ENCODE peak calls at places on chromosomes 7 and 10, in nine cellular contexts. F is ovary, S is astrocyte of the spinal cord, X is colonic mucosa, J is ascending aorta, Q is lung, Z is GM12865, M is suprapubic skin, G is BJ. E is an unnamed sample.

GRCh38 chr10:43965033-43965917 is 316.6 kb upstream of the ZNF32 start:
- DNase-seq in X (no peak), G (peak; percentile 22), M (no peak), Q (peak; percentile 22), Z (peak; percentile 54), S (peak; percentile 51), J (peak; percentile 72), F (no peak), E (no peak)

GRCh38 chr10:56633876-56634452 is 272.9 kb upstream of the ZWINT start:
- DNase-seq in X (no peak), S (no peak), Q (no peak), Z (peak; percentile 67), G (no peak), J (no peak), M (no peak), F (no peak), E (no peak)

GRCh38 chr7:54839538-54840213 is 80.7 kb upstream of the SEC61G start:
- DNase-seq in Z (peak; percentile 22), S (peak; percentile 37), M (peak; percentile 86), G (no peak), Q (peak; percentile 75), J (peak; percentile 84), F (peak; percentile 36), X (peak; percentile 54), E (no peak)

GRCh38 chr7:30280631-30281030 is 3.8 kb upstream of the ZNRF2 start:
- DNase-seq in F (no peak), M (no peak), G (no peak), Z (no peak), S (no peak), J (no peak), Q (no peak), X (no peak), E (no peak)

GRCh38 chr10:92354587-92354986 is 63.6 kb downstream of the MARCHF5 start:
- DNase-seq in Z (no peak), S (no peak), F (no peak), Q (no peak), M (no peak), J (no peak), G (no peak), X (no peak), E (no peak)

GRCh38 chr10:71737356-71738172 is 18.0 kb upstream of the C10orf105 start:
- DNase-seq in G (peak; percentile 92), X (peak; percentile 27), Q (no peak), S (no peak), Z (no peak), M (no peak), F (no peak), J (no peak), E (peak; percentile 35)

GRCh38 chr10:101595591-101596433 is 7.7 kb downstream of the DPCD start:
- DNase-seq in G (no peak), Z (no peak), F (no peak), Q (no peak), J (no peak), M (no peak), S (no peak), X (no peak), E (no peak)

GRCh38 chr7:23530901-23531793 is 634 bp downstream of the TRA2A start:
- DNase-seq in G (no peak), S (peak; percentile 68), X (peak; percentile 65), J (peak; percentile 75), F (peak; percentile 72), M (peak; percentile 73), Z (peak; percentile 77), Q (peak; percentile 61), E (peak; percentile 54)

GRCh38 chr10:102451105-102451969 is at the start of gene C10orf95:
- DNase-seq in X (peak; percentile 83), Z (peak; percentile 10), Q (peak; percentile 57), S (no peak), F (peak; percentile 61), J (no peak), G (no peak), M (no peak), E (no peak)

GRCh38 chr10:124589491-124590006 is 127.9 kb downstream of the LHPP start:
- DNase-seq in S (peak; percentile 38), J (no peak), Z (no peak), Q (no peak), M (no peak), G (no peak), F (peak; percentile 84), X (no peak), E (no peak)

GRCh38 chr10:86520871-86521619 is 547 bp downstream of the WAPL start:
- DNase-seq in X (peak; percentile 79), F (peak; percentile 53), G (no peak), S (peak; percentile 55), J (peak; percentile 72), M (peak; percentile 85), Z (peak; percentile 64), Q (peak; percentile 62), E (peak; percentile 51)

DNA sequence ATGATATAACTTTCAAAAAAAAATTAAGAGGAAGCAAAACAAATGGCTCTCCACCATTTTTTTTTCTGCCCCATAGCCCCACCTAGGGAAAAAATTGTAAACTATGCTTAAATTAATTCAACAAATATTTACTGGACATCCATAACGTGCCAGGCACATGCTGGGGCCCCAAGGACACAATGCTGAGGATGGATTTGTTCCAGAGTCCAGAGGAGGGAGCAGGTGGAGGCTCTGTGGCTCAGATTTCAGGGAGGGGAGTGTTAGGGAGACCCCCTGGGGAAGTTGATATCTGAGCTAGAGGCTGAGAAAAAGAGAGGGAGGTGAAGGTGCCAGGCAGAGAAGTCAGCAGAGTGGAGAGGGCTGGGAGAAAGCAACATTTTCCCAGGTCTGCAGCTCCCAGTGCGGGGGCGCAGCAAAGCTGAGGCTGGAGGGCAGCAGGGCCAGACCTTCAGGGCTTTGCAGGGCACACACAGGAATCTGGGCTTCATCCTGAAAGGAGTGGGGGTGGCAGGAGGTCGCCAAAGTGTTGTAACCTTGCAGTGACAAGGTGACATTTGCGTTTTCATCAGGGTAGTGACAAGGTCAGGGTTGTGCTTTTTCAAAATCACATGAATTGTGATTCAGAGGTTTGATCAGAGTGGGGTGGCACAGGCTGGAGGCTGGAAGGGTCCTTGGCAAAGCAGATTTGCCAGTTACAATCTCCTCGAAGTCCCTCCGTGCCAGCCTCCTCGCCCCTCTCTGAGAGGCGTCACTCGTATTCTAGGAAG is 261.6 kb downstream of the WDR11 start:
- DNase-seq in Q (no peak), G (no peak), S (no peak), Z (no peak), M (no peak), J (no peak), F (no peak), X (no peak), E (no peak)
- TF ChIP-seq CTCF in Q (no peak), G (no peak), S (no peak), Z (no peak), M (no peak), J (no peak), F (no peak), X (no peak), E (no peak)

DNA sequence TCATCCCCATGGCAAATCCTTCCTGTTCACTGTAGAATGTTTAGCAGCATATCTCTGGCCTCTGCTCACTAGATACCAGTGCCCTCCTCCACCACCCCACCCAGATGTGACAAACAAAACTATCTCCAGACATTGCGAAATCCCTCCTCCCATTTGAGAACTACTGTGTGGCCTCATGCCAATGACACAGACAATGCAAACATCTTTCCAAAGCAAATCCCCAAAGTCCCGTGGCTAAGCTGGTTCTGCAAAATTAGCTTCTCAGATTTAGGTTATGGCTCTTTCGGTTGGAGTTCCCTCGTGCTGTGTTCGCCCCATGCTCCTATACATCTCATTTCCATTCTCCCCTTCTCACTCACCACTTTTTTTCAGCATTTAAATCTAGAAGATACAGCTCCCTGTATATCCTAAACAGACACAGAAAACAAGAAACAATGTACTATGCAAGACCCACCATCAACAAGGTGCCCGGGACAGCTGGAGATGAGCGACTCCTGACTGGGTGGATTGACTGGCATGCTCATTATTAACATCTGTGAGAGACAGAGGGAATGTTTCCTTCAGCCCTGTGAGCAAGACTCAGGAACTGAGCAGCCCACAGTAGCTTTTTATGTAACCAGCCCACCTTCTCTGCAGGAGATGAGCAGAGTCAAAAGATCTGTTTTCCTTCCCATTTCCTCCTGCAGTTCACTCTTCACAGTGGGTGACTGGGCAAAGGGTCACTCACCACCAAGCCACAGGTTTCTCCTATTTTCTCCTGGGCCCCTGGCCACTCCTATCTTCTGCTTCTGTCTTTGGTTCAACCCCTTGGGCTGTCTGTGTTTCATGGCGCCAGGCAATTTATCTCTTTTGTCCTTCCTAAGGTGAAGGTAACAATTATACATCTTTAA is 225.7 kb upstream of the AOAH start:
- DNase-seq in F (no peak), S (no peak), Q (peak; percentile 34), M (no peak), Z (no peak), X (peak; percentile 50), J (no peak), G (no peak), E (peak; percentile 76)
- TF ChIP-seq CTCF in F (no peak), S (no peak), Q (no peak), M (no peak), Z (no peak), X (no peak), J (no peak), G (no peak), E (no peak)

GRCh38 chr10:100535338-100535714 is 417 bp upstream of the HIF1AN start:
- DNase-seq in G (no peak), Z (no peak), M (no peak), F (no peak), J (no peak), Q (no peak), S (no peak), X (no peak), E (no peak)

GRCh38 chr10:100534726-100535125 is 1.0 kb upstream of the HIF1AN start:
- DNase-seq in G (no peak), M (no peak), S (no peak), X (no peak), J (no peak), Q (no peak), F (no peak), Z (no peak), E (no peak)

GRCh38 chr10:100537475-100537874 is 1.7 kb downstream of the HIF1AN start:
- DNase-seq in M (no peak), G (no peak), Q (no peak), S (no peak), Z (no peak), X (no peak), F (no peak), J (no peak), E (no peak)

GRCh38 chr10:100531761-100532160 is 2.1 kb upstream of the NDUFB8 start:
- DNase-seq in F (no peak), X (no peak), Z (peak; percentile 58), S (no peak), J (no peak), M (no peak), Q (no peak), G (no peak), E (no peak)

GRCh38 chr10:100535715-100536353 is at the start of gene HIF1AN:
- DNase-seq in Z (peak; percentile 97), X (peak; percentile 90), M (peak; percentile 95), F (peak; percentile 85), Q (peak; percentile 90), G (peak; percentile 54), J (peak; percentile 95), S (peak; percentile 96), E (peak; percentile 89)
- TF ChIP-seq CTCF in Z (peak; percentile 94), X (peak; percentile 91), M (peak; percentile 96), F (peak; percentile 83), Q (peak; percentile 82), G (peak; percentile 98), J (peak; percentile 67), S (peak; percentile 99), E (peak; percentile 84)

DNA sequence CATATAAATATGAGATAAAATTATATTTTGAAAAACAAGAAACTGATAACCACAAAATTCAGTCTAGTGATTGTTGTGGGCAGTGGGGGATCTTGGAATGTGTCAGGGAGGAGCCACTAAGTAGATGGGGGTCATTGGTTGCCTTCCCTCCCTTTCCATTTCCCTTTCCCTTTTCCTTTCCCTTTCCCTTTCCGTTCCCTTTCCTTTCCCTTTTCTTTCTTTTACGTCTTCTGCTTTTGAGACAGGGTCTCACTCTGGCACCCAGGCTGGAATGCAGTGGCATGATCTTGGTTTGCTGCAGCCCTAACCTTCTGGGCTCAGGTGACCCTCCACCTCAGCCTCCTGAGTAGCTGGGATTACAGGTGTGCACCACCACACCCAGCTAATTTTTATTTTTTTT is 51.0 kb downstream of the DYNC2I1 start:
- DNase-seq in Z (no peak), G (no peak), X (no peak), S (no peak), J (no peak), F (no peak), Q (no peak), M (no peak), E (no peak)
- TF ChIP-seq CTCF in Z (no peak), G (no peak), X (no peak), S (no peak), J (no peak), F (no peak), Q (no peak), M (no peak), E (no peak)

E was measured in CD14-positive monocyte.